ENCODE peak calls at places on chromosome 6, in seven cellular contexts. M is lower leg skin, D is GM23338, U is foreskin fibroblast, F is right cardiac atrium, X is uterus, I is SK-N-SH. N is an unnamed sample.

GRCh38 chr6:56540950-56541600 is 101.6 kb downstream of the DST start:
- DNase-seq in D (no peak), U (no peak), X (no peak), I (no peak), M (no peak), F (no peak), N (no peak)

GRCh38 chr6:157757430-157758403 is 65.3 kb upstream of the SNX9 start:
- DNase-seq in D (no peak), M (no peak), X (no peak), U (no peak), F (no peak), I (no peak), N (no peak)

GRCh38 chr6:42410861-42411260 is 40.9 kb downstream of the TRERF1 start:
- DNase-seq in I (no peak), M (peak), F (no peak), U (no peak), X (no peak), D (no peak), N (no peak)

GRCh38 chr6:166958926-166959861 is 2.8 kb upstream of the RNASET2 start:
- DNase-seq in F (no peak), U (no peak), I (no peak), D (no peak), M (peak), X (no peak), N (peak)

GRCh38 chr6:11193434-11193833 is 39.0 kb downstream of the NEDD9 start:
- DNase-seq in X (no peak), D (no peak), I (no peak), F (no peak), M (no peak), U (no peak), N (no peak)

GRCh38 chr6:116624036-116624805 is 7.9 kb downstream of the RSPH4A start:
- DNase-seq in D (no peak), F (no peak), X (no peak), M (no peak), U (no peak), I (no peak), N (no peak)

GRCh38 chr6:157535354-157536217 is 154.6 kb downstream of the ZDHHC14 start:
- DNase-seq in M (peak), I (no peak), U (peak), D (no peak), X (peak), F (no peak), N (peak)

GRCh38 chr6:35599761-35600658 is 87.3 kb upstream of the TULP1 start:
- DNase-seq in X (no peak), D (no peak), F (no peak), U (no peak), M (no peak), I (no peak), N (no peak)

GRCh38 chr6:24223131-24223715 is 97.2 kb downstream of the NRSN1 start:
- DNase-seq in U (no peak), M (no peak), X (no peak), I (no peak), D (no peak), F (no peak), N (peak)

GRCh38 chr6:167153523-167153959 is 4.2 kb downstream of the GPR31 start:
- DNase-seq in I (no peak), U (no peak), D (no peak), F (no peak), M (no peak), X (no peak), N (no peak)

N was measured in A673.